ENCODE peak calls at places on chromosomes 16 and 17, in ten cellular contexts. S is brain microvascular endothelial cell, X is astrocyte of the spinal cord, H is ovary, V is colonic mucosa, P is heart right ventricle, A is psoas muscle, R is epithelial cell of esophagus, E is nephron progenitor cell, C is lower leg skin. K is an unnamed sample.

GRCh38 chr17:58911741-58912343 is 156.2 kb downstream of the PPM1E start:
- DNase-seq in S (no peak), R (no peak), H (no peak), V (no peak), C (no peak), A (no peak), P (no peak), X (no peak), E (no peak), K (peak; percentile 2)

GRCh38 chr17:77209330-77209748 is 68.6 kb downstream of the SEC14L1 start:
- DNase-seq in H (no peak), V (no peak), P (no peak), A (no peak), E (no peak), X (no peak), C (no peak), R (no peak), S (no peak), K (no peak)

GRCh38 chr17:30035369-30035768 is 81.2 kb upstream of the NSRP1 start:
- DNase-seq in X (no peak), P (no peak), A (no peak), C (no peak), R (no peak), E (no peak), S (no peak), V (no peak), H (no peak), K (no peak)

GRCh38 chr16:20617271-20617670 is 41.1 kb upstream of the ACSM2B start:
- DNase-seq in X (no peak), P (no peak), V (no peak), R (no peak), E (no peak), H (no peak), S (no peak), A (no peak), C (no peak), K (no peak)

GRCh38 chr17:29722411-29723198 is 99.9 kb upstream of the CORO6 start:
- DNase-seq in E (no peak), R (peak; percentile 51), A (no peak), S (peak; percentile 51), H (no peak), X (peak; percentile 46), V (peak; percentile 46), C (peak; percentile 72), P (no peak), K (peak; percentile 93)

GRCh38 chr17:76714822-76715461 is 4.2 kb upstream of the MXRA7 start:
- DNase-seq in C (no peak), V (peak; percentile 83), E (peak; percentile 88), H (peak; percentile 86), P (peak; percentile 70), A (peak; percentile 78), S (no peak), X (peak; percentile 67), R (peak; percentile 48), K (no peak)

GRCh38 chr17:64535357-64535756 is 28.6 kb downstream of the CEP95 start:
- DNase-seq in H (no peak), A (no peak), E (no peak), X (peak; percentile 53), P (no peak), V (no peak), R (no peak), S (no peak), C (no peak), K (no peak)

GRCh38 chr17:75676461-75676860 is 9.3 kb downstream of the SAP30BP start:
- DNase-seq in A (no peak), R (no peak), H (no peak), P (no peak), X (no peak), C (no peak), E (no peak), S (no peak), V (no peak), K (no peak)

GRCh38 chr17:17919169-17920107 is 52.8 kb downstream of the TOM1L2 start:
- DNase-seq in A (peak; percentile 82), P (peak; percentile 60), H (peak; percentile 72), X (peak; percentile 82), S (peak; percentile 67), V (peak; percentile 87), R (peak; percentile 81), E (peak; percentile 75), C (peak; percentile 73), K (peak; percentile 77)

GRCh38 chr17:78133971-78134898 is 3.7 kb downstream of the TMC8 start:
- DNase-seq in P (no peak), C (no peak), E (peak; percentile 53), A (peak; percentile 67), X (no peak), V (peak; percentile 79), H (no peak), R (peak; percentile 78), S (no peak), K (peak; percentile 25)

GRCh38 chr17:69500911-69501429 is 86.5 kb downstream of the MAP2K6 start:
- DNase-seq in C (no peak), S (no peak), A (no peak), P (no peak), X (no peak), E (no peak), V (peak; percentile 49), H (no peak), R (no peak), K (no peak)

GRCh38 chr16:27108051-27108770 is 41.5 kb downstream of the C16orf82 start:
- DNase-seq in V (no peak), X (no peak), E (no peak), H (no peak), R (no peak), C (no peak), P (no peak), A (no peak), S (no peak), K (no peak)

GRCh38 chr16:19005561-19006445 is 22.1 kb downstream of the TMC7 start:
- DNase-seq in S (peak; percentile 19), E (no peak), A (peak; percentile 63), V (peak; percentile 89), X (peak; percentile 44), P (peak; percentile 46), C (peak; percentile 66), R (peak; percentile 98), H (no peak), K (peak; percentile 54)

GRCh38 chr17:40678902-40679522 is 14.0 kb upstream of the KRT222 start:
- DNase-seq in V (no peak), X (no peak), A (no peak), S (no peak), C (no peak), R (peak; percentile 11), H (no peak), P (no peak), E (no peak), K (no peak)

GRCh38 chr17:40671282-40671681 is 6.3 kb upstream of the KRT222 start:
- DNase-seq in S (no peak), P (no peak), R (no peak), C (no peak), H (no peak), X (no peak), E (no peak), A (no peak), V (no peak), K (no peak)

GRCh38 chr17:40679523-40679907 is 14.5 kb upstream of the KRT222 start:
- DNase-seq in V (no peak), R (no peak), X (no peak), C (no peak), S (no peak), P (no peak), A (no peak), H (no peak), E (no peak), K (no peak)

GRCh38 chr17:40672654-40673053 is 7.7 kb upstream of the KRT222 start:
- DNase-seq in A (no peak), C (no peak), V (no peak), X (no peak), H (no peak), R (no peak), P (no peak), S (no peak), E (no peak), K (no peak)

GRCh38 chr17:40675905-40676304 is 10.9 kb upstream of the KRT222 start:
- DNase-seq in V (no peak), E (no peak), X (no peak), S (no peak), H (no peak), R (no peak), P (no peak), A (no peak), C (no peak), K (no peak)
- TF ChIP-seq CTCF in V (no peak), E (no peak), X (no peak), S (no peak), H (no peak), R (no peak), P (no peak), A (no peak), C (no peak), K (no peak)

DNA sequence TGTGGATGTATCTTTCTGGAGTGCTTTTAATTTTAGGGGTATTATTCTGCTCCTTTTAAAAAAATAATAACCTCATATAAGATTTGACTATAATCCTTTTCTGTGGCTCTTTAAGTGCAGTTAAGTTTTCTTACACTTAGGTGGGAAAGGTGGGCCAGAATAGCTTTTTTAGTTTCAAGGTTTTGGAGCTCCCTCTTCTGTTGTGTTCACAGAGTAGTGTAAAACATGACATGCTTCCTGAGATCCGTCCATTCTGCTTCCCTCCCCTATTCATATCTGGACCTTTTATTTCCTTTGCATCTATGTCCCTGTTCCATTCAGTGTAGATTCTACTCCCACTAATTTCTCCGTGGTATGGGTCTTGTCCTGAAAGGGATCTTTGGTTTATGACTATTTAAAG is 12.8 kb downstream of the LRRC36 start:
- DNase-seq in A (no peak), H (no peak), R (peak; percentile 28), S (no peak), E (no peak), P (no peak), V (no peak), X (peak; percentile 49), C (no peak), K (peak; percentile 60)
- TF ChIP-seq CTCF in A (no peak), H (no peak), R (no peak), S (peak; percentile 48), E (no peak), P (peak; percentile 13), V (no peak), X (peak; percentile 29), C (no peak), K (peak; percentile 44)

DNA sequence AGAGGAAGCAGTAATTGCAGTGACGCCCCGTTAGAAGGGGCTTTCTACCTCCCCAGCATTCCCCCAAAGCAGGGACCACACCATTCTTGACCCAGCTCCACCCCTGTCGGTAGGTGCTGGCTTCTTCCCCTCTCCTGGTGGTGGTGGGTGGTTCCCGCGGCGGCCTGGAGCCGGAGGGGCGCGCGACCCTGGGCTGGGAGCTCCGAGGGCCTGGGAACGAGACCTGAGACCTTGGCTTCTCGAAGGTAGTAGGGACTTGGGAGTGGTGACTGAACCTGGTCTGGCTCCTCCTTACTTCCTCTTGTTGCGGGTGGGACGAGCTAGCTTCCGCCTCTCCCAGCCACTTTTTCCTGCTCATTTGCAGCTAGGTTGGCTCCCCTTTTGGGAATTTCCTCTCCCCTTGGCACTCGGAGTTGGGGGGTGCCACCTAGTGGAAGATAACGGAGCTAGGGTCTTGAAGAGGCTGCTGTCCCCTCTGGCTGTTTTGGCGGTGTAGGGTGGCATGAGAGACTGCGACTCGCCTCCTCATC is 460 bp downstream of the GRN start:
- DNase-seq in X (peak; percentile 56), S (peak; percentile 32), A (no peak), H (no peak), R (peak; percentile 70), P (no peak), E (peak; percentile 71), V (peak; percentile 75), C (peak; percentile 58), K (peak; percentile 61)
- TF ChIP-seq CTCF in X (peak; percentile 58), S (peak; percentile 73), A (peak; percentile 32), H (no peak), R (peak; percentile 40), P (peak; percentile 55), E (peak; percentile 54), V (no peak), C (no peak), K (peak; percentile 41)

GRCh38 chr16:70253291-70254094 is 1.8 kb upstream of the EXOSC6 start:
- DNase-seq in V (peak; percentile 46), S (peak; percentile 54), E (peak; percentile 67), C (no peak), X (peak; percentile 41), H (no peak), A (peak; percentile 47), P (no peak), R (peak; percentile 58), K (peak; percentile 58)
- TF ChIP-seq CTCF in V (peak; percentile 57), S (peak; percentile 78), E (peak; percentile 55), C (no peak), X (peak; percentile 76), H (no peak), A (peak; percentile 33), P (peak; percentile 36), R (peak; percentile 68), K (peak; percentile 55)